ENCODE peak calls at places on chromosome 11, in seven cellular contexts. One of them, this sample, is unnamed.
A peak's percentile ranks its signal among the peaks of the same experiment; 100 is the strongest.

GRCh38 chr11:125164422-125165110 is at the start of gene PKNOX2:
- DNase-seq in SK-N-SH: peak; percentile 95
- DNase-seq in adrenal gland: peak; percentile 78
- DNase-seq in naive thymus-derived CD4-positive, alpha-beta T cell: peak; percentile 53
- DNase-seq in thoracic aorta: peak; percentile 25
- DNase-seq in mammary epithelial cell: peak; percentile 47
- DNase-seq in esophagus squamous epithelium: no peak
- DNase-seq in this sample: peak; percentile 95

GRCh38 chr11:62122076-62122475 is 1.7 kb upstream of the INCENP start:
- DNase-seq in adrenal gland: no peak
- DNase-seq in mammary epithelial cell: no peak
- DNase-seq in thoracic aorta: no peak
- DNase-seq in esophagus squamous epithelium: no peak
- DNase-seq in naive thymus-derived CD4-positive, alpha-beta T cell: no peak
- DNase-seq in SK-N-SH: peak; percentile 28
- DNase-seq in this sample: no peak

GRCh38 chr11:57251491-57252104 is 14.5 kb upstream of the APLNR start:
- DNase-seq in naive thymus-derived CD4-positive, alpha-beta T cell: no peak
- DNase-seq in mammary epithelial cell: no peak
- DNase-seq in thoracic aorta: no peak
- DNase-seq in adrenal gland: peak; percentile 39
- DNase-seq in esophagus squamous epithelium: no peak
- DNase-seq in SK-N-SH: no peak
- DNase-seq in this sample: no peak

GRCh38 chr11:90465553-90465952 is 242.7 kb upstream of the CHORDC1 start:
- DNase-seq in thoracic aorta: no peak
- DNase-seq in mammary epithelial cell: no peak
- DNase-seq in naive thymus-derived CD4-positive, alpha-beta T cell: no peak
- DNase-seq in SK-N-SH: no peak
- DNase-seq in adrenal gland: no peak
- DNase-seq in esophagus squamous epithelium: no peak
- DNase-seq in this sample: no peak

GRCh38 chr11:124602751-124603150 is 8.5 kb upstream of the PANX3 start:
- DNase-seq in mammary epithelial cell: no peak
- DNase-seq in SK-N-SH: no peak
- DNase-seq in thoracic aorta: no peak
- DNase-seq in adrenal gland: no peak
- DNase-seq in esophagus squamous epithelium: no peak
- DNase-seq in naive thymus-derived CD4-positive, alpha-beta T cell: no peak
- DNase-seq in this sample: no peak

GRCh38 chr11:58567889-58568512 is 7.7 kb downstream of the LPXN start:
- DNase-seq in naive thymus-derived CD4-positive, alpha-beta T cell: peak; percentile 78
- DNase-seq in esophagus squamous epithelium: no peak
- DNase-seq in thoracic aorta: no peak
- DNase-seq in mammary epithelial cell: peak; percentile 43
- DNase-seq in SK-N-SH: peak; percentile 52
- DNase-seq in adrenal gland: peak; percentile 35
- DNase-seq in this sample: peak; percentile 51

GRCh38 chr11:49995559-49995958 is 13.2 kb upstream of the OR4C12 start:
- DNase-seq in naive thymus-derived CD4-positive, alpha-beta T cell: peak; percentile 1
- DNase-seq in SK-N-SH: peak; percentile 18
- DNase-seq in esophagus squamous epithelium: no peak
- DNase-seq in mammary epithelial cell: peak; percentile 29
- DNase-seq in adrenal gland: peak; percentile 67
- DNase-seq in thoracic aorta: no peak
- DNase-seq in this sample: peak; percentile 55

GRCh38 chr11:2993000-2993330 is 836 bp upstream of the NAP1L4 start:
- DNase-seq in esophagus squamous epithelium: no peak
- DNase-seq in thoracic aorta: no peak
- DNase-seq in adrenal gland: no peak
- DNase-seq in naive thymus-derived CD4-positive, alpha-beta T cell: no peak
- DNase-seq in mammary epithelial cell: no peak
- DNase-seq in SK-N-SH: no peak
- DNase-seq in this sample: no peak

GRCh38 chr11:71245601-71246391 is 6.6 kb downstream of the SHANK2 start:
- DNase-seq in adrenal gland: no peak
- DNase-seq in naive thymus-derived CD4-positive, alpha-beta T cell: no peak
- DNase-seq in SK-N-SH: peak; percentile 7
- DNase-seq in thoracic aorta: no peak
- DNase-seq in esophagus squamous epithelium: no peak
- DNase-seq in mammary epithelial cell: no peak
- DNase-seq in this sample: no peak

GRCh38 chr11:16012125-16012751 is 344.1 kb downstream of the SOX6 start:
- DNase-seq in mammary epithelial cell: no peak
- DNase-seq in naive thymus-derived CD4-positive, alpha-beta T cell: no peak
- DNase-seq in thoracic aorta: no peak
- DNase-seq in SK-N-SH: no peak
- DNase-seq in adrenal gland: peak; percentile 13
- DNase-seq in esophagus squamous epithelium: no peak
- DNase-seq in this sample: peak; percentile 46

GRCh38 chr11:105220175-105220574 is 80.6 kb upstream of the CARD18 start:
- DNase-seq in naive thymus-derived CD4-positive, alpha-beta T cell: no peak
- DNase-seq in thoracic aorta: no peak
- DNase-seq in SK-N-SH: no peak
- DNase-seq in adrenal gland: no peak
- DNase-seq in esophagus squamous epithelium: no peak
- DNase-seq in mammary epithelial cell: no peak
- DNase-seq in this sample: no peak

GRCh38 chr11:101870510-101870909 is 44.3 kb upstream of the CEP126 start:
- DNase-seq in mammary epithelial cell: peak; percentile 37
- DNase-seq in naive thymus-derived CD4-positive, alpha-beta T cell: no peak
- DNase-seq in SK-N-SH: no peak
- DNase-seq in thoracic aorta: no peak
- DNase-seq in adrenal gland: no peak
- DNase-seq in esophagus squamous epithelium: no peak
- DNase-seq in this sample: no peak

GRCh38 chr11:26287067-26287518 is 44.8 kb upstream of the ANO3 start:
- DNase-seq in SK-N-SH: no peak
- DNase-seq in naive thymus-derived CD4-positive, alpha-beta T cell: no peak
- DNase-seq in mammary epithelial cell: peak; percentile 1
- DNase-seq in adrenal gland: no peak
- DNase-seq in esophagus squamous epithelium: no peak
- DNase-seq in thoracic aorta: no peak
- DNase-seq in this sample: no peak

GRCh38 chr11:115502636-115503082 is 1.6 kb downstream of the CADM1 start:
- DNase-seq in adrenal gland: no peak
- DNase-seq in naive thymus-derived CD4-positive, alpha-beta T cell: no peak
- DNase-seq in mammary epithelial cell: no peak
- DNase-seq in esophagus squamous epithelium: no peak
- DNase-seq in SK-N-SH: no peak
- DNase-seq in thoracic aorta: no peak
- DNase-seq in this sample: peak; percentile 38

GRCh38 chr11:21104641-21105040 is 435.3 kb downstream of the NELL1 start:
- DNase-seq in thoracic aorta: no peak
- DNase-seq in naive thymus-derived CD4-positive, alpha-beta T cell: no peak
- DNase-seq in SK-N-SH: no peak
- DNase-seq in esophagus squamous epithelium: no peak
- DNase-seq in mammary epithelial cell: no peak
- DNase-seq in adrenal gland: no peak
- DNase-seq in this sample: no peak

GRCh38 chr11:79393362-79394043 is 47.3 kb downstream of the TENM4 start:
- DNase-seq in mammary epithelial cell: no peak
- DNase-seq in adrenal gland: no peak
- DNase-seq in SK-N-SH: peak; percentile 77
- DNase-seq in thoracic aorta: no peak
- DNase-seq in esophagus squamous epithelium: no peak
- DNase-seq in naive thymus-derived CD4-positive, alpha-beta T cell: no peak
- DNase-seq in this sample: no peak

GRCh38 chr11:133545199-133545709 is 13.0 kb upstream of the OPCML start:
- DNase-seq in esophagus squamous epithelium: no peak
- DNase-seq in SK-N-SH: no peak
- DNase-seq in mammary epithelial cell: no peak
- DNase-seq in naive thymus-derived CD4-positive, alpha-beta T cell: no peak
- DNase-seq in thoracic aorta: no peak
- DNase-seq in adrenal gland: no peak
- DNase-seq in this sample: no peak

GRCh38 chr11:34754171-34754823 is 133.4 kb downstream of the EHF start:
- DNase-seq in naive thymus-derived CD4-positive, alpha-beta T cell: no peak
- DNase-seq in thoracic aorta: no peak
- DNase-seq in adrenal gland: no peak
- DNase-seq in esophagus squamous epithelium: no peak
- DNase-seq in SK-N-SH: no peak
- DNase-seq in mammary epithelial cell: peak; percentile 41
- DNase-seq in this sample: no peak

GRCh38 chr11:8219257-8220021 is 44.2 kb downstream of the LMO1 start:
- DNase-seq in adrenal gland: peak; percentile 57
- DNase-seq in naive thymus-derived CD4-positive, alpha-beta T cell: no peak
- DNase-seq in esophagus squamous epithelium: no peak
- DNase-seq in SK-N-SH: peak; percentile 80
- DNase-seq in thoracic aorta: no peak
- DNase-seq in mammary epithelial cell: peak; percentile 29
- DNase-seq in this sample: no peak

GRCh38 chr11:57493507-57494503 is 21.7 kb downstream of the SLC43A1 start:
- DNase-seq in esophagus squamous epithelium: no peak
- DNase-seq in thoracic aorta: no peak
- DNase-seq in naive thymus-derived CD4-positive, alpha-beta T cell: peak; percentile 67
- DNase-seq in mammary epithelial cell: peak; percentile 51
- DNase-seq in adrenal gland: peak; percentile 52
- DNase-seq in SK-N-SH: peak; percentile 78
- DNase-seq in this sample: peak; percentile 90

GRCh38 chr11:71294846-71295600 is 42.6 kb upstream of the SHANK2 start:
- DNase-seq in mammary epithelial cell: no peak
- DNase-seq in naive thymus-derived CD4-positive, alpha-beta T cell: no peak
- DNase-seq in SK-N-SH: no peak
- DNase-seq in thoracic aorta: no peak
- DNase-seq in esophagus squamous epithelium: no peak
- DNase-seq in adrenal gland: no peak
- DNase-seq in this sample: no peak

GRCh38 chr11:65150513-65151271 is 16.4 kb upstream of the SYVN1 start:
- DNase-seq in mammary epithelial cell: peak; percentile 93
- DNase-seq in esophagus squamous epithelium: no peak
- DNase-seq in thoracic aorta: peak; percentile 85
- DNase-seq in SK-N-SH: peak; percentile 82
- DNase-seq in adrenal gland: peak; percentile 98
- DNase-seq in naive thymus-derived CD4-positive, alpha-beta T cell: no peak
- DNase-seq in this sample: peak; percentile 91

GRCh38 chr11:23789938-23790371 is 706.9 kb upstream of the LUZP2 start:
- DNase-seq in SK-N-SH: no peak
- DNase-seq in naive thymus-derived CD4-positive, alpha-beta T cell: no peak
- DNase-seq in esophagus squamous epithelium: no peak
- DNase-seq in adrenal gland: peak; percentile 7
- DNase-seq in mammary epithelial cell: no peak
- DNase-seq in thoracic aorta: no peak
- DNase-seq in this sample: no peak

GRCh38 chr11:42646959-42647358 is 664.8 kb upstream of the API5 start:
- DNase-seq in mammary epithelial cell: no peak
- DNase-seq in SK-N-SH: no peak
- DNase-seq in thoracic aorta: no peak
- DNase-seq in naive thymus-derived CD4-positive, alpha-beta T cell: no peak
- DNase-seq in esophagus squamous epithelium: no peak
- DNase-seq in adrenal gland: no peak
- DNase-seq in this sample: no peak

GRCh38 chr11:122007611-122008071 is 108.4 kb downstream of the BLID start:
- DNase-seq in thoracic aorta: peak; percentile 24
- DNase-seq in mammary epithelial cell: no peak
- DNase-seq in SK-N-SH: no peak
- DNase-seq in adrenal gland: peak; percentile 24
- DNase-seq in naive thymus-derived CD4-positive, alpha-beta T cell: no peak
- DNase-seq in esophagus squamous epithelium: no peak
- DNase-seq in this sample: no peak

GRCh38 chr11:74683279-74683871 is 47.9 kb downstream of the CHRDL2 start:
- DNase-seq in adrenal gland: peak; percentile 23
- DNase-seq in thoracic aorta: no peak
- DNase-seq in esophagus squamous epithelium: no peak
- DNase-seq in naive thymus-derived CD4-positive, alpha-beta T cell: no peak
- DNase-seq in SK-N-SH: peak; percentile 87
- DNase-seq in mammary epithelial cell: no peak
- DNase-seq in this sample: peak; percentile 79

GRCh38 chr11:94776351-94777321 is 8.5 kb downstream of the AMOTL1 start:
- DNase-seq in adrenal gland: peak; percentile 14
- DNase-seq in mammary epithelial cell: peak; percentile 72
- DNase-seq in SK-N-SH: no peak
- DNase-seq in thoracic aorta: no peak
- DNase-seq in esophagus squamous epithelium: no peak
- DNase-seq in naive thymus-derived CD4-positive, alpha-beta T cell: no peak
- DNase-seq in this sample: peak; percentile 50

GRCh38 chr11:38667359-38667758 is 2069.3 kb upstream of the RAG2 start:
- DNase-seq in adrenal gland: no peak
- DNase-seq in SK-N-SH: no peak
- DNase-seq in mammary epithelial cell: no peak
- DNase-seq in thoracic aorta: no peak
- DNase-seq in naive thymus-derived CD4-positive, alpha-beta T cell: no peak
- DNase-seq in esophagus squamous epithelium: no peak
- DNase-seq in this sample: no peak

GRCh38 chr11:56909080-56909479 is 79.6 kb upstream of the OR5AK2 start:
- DNase-seq in thoracic aorta: no peak
- DNase-seq in esophagus squamous epithelium: no peak
- DNase-seq in mammary epithelial cell: no peak
- DNase-seq in SK-N-SH: no peak
- DNase-seq in adrenal gland: no peak
- DNase-seq in naive thymus-derived CD4-positive, alpha-beta T cell: no peak
- DNase-seq in this sample: no peak

GRCh38 chr11:114081641-114082414 is 22.3 kb downstream of the ZBTB16 start:
- DNase-seq in esophagus squamous epithelium: no peak
- DNase-seq in naive thymus-derived CD4-positive, alpha-beta T cell: no peak
- DNase-seq in mammary epithelial cell: no peak
- DNase-seq in thoracic aorta: no peak
- DNase-seq in adrenal gland: peak; percentile 71
- DNase-seq in SK-N-SH: no peak
- DNase-seq in this sample: no peak
- H3K4me1 ChIP-seq in esophagus squamous epithelium: peaks cover 22% of the 10 kb centered on the region
- H3K4me1 ChIP-seq in naive thymus-derived CD4-positive, alpha-beta T cell: peaks cover 40% of the 10 kb centered on the region
- H3K4me1 ChIP-seq in mammary epithelial cell: no peaks in the 10 kb centered on the region
- H3K4me1 ChIP-seq in thoracic aorta: peaks cover 100% of the 10 kb centered on the region
- H3K4me1 ChIP-seq in adrenal gland: peaks cover 90% of the 10 kb centered on the region
- H3K4me1 ChIP-seq in SK-N-SH: peaks cover 8% of the 10 kb centered on the region
- H3K4me1 ChIP-seq in this sample: peaks cover 94% of the 10 kb centered on the region

GRCh38 chr11:45482331-45482730 is 183.1 kb downstream of the CHST1 start:
- DNase-seq in adrenal gland: no peak
- DNase-seq in naive thymus-derived CD4-positive, alpha-beta T cell: no peak
- DNase-seq in esophagus squamous epithelium: no peak
- DNase-seq in thoracic aorta: no peak
- DNase-seq in mammary epithelial cell: no peak
- DNase-seq in SK-N-SH: no peak
- DNase-seq in this sample: no peak
- H3K27me3 ChIP-seq in adrenal gland: no peaks in the 10 kb centered on the region
- H3K27me3 ChIP-seq in naive thymus-derived CD4-positive, alpha-beta T cell: no peaks in the 10 kb centered on the region
- H3K27me3 ChIP-seq in esophagus squamous epithelium: no peaks in the 10 kb centered on the region
- H3K27me3 ChIP-seq in thoracic aorta: no peaks in the 10 kb centered on the region
- H3K27me3 ChIP-seq in mammary epithelial cell: no peaks in the 10 kb centered on the region
- H3K27me3 ChIP-seq in SK-N-SH: peaks cover 30% of the 10 kb centered on the region
- H3K27me3 ChIP-seq in this sample: no peaks in the 10 kb centered on the region

GRCh38 chr11:126169291-126169690 is 42.2 kb downstream of the RPUSD4 start:
- DNase-seq in naive thymus-derived CD4-positive, alpha-beta T cell: no peak
- DNase-seq in mammary epithelial cell: no peak
- DNase-seq in adrenal gland: no peak
- DNase-seq in SK-N-SH: no peak
- DNase-seq in thoracic aorta: no peak
- DNase-seq in esophagus squamous epithelium: no peak
- DNase-seq in this sample: no peak
- H3K4me1 ChIP-seq in naive thymus-derived CD4-positive, alpha-beta T cell: no peaks in the 10 kb centered on the region
- H3K4me1 ChIP-seq in mammary epithelial cell: no peaks in the 10 kb centered on the region
- H3K4me1 ChIP-seq in adrenal gland: no peaks in the 10 kb centered on the region
- H3K4me1 ChIP-seq in SK-N-SH: peaks cover 28% of the 10 kb centered on the region
- H3K4me1 ChIP-seq in thoracic aorta: no peaks in the 10 kb centered on the region
- H3K4me1 ChIP-seq in esophagus squamous epithelium: no peaks in the 10 kb centered on the region
- H3K4me1 ChIP-seq in this sample: no peaks in the 10 kb centered on the region

DNA sequence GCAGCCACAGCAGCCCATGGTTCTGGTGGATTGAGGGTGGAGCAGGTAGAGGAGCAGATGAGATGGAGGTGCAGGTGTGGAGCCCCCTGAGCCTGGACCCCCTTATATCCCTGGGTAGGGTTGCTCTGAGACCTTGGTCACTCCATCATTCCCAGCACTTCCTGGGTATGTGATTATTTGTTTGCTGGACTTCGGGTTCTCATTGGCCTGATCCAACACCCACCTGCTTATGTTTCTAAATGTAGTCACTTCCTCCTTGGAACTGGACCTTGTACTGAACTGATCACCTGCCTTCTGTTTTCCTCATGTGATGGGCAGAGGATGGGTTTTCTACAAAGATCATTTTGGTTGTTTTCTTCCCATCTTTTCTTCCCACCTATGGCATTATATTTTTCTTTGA is at the start of gene KRTAP5-4:
- DNase-seq in adrenal gland: no peak
- DNase-seq in naive thymus-derived CD4-positive, alpha-beta T cell: no peak
- DNase-seq in esophagus squamous epithelium: no peak
- DNase-seq in SK-N-SH: no peak
- DNase-seq in mammary epithelial cell: no peak
- DNase-seq in thoracic aorta: no peak
- DNase-seq in this sample: no peak
- H3K27me3 ChIP-seq in adrenal gland: peaks cover 2% of the 10 kb centered on the region
- H3K27me3 ChIP-seq in naive thymus-derived CD4-positive, alpha-beta T cell: no peaks in the 10 kb centered on the region
- H3K27me3 ChIP-seq in esophagus squamous epithelium: no peaks in the 10 kb centered on the region
- H3K27me3 ChIP-seq in SK-N-SH: no peaks in the 10 kb centered on the region
- H3K27me3 ChIP-seq in mammary epithelial cell: peaks cover 2% of the 10 kb centered on the region
- H3K27me3 ChIP-seq in thoracic aorta: no peaks in the 10 kb centered on the region
- H3K27me3 ChIP-seq in this sample: no peaks in the 10 kb centered on the region